ENCODE peak calls at places on chromosomes 5 and 9, in eight cellular contexts. V is choroid plexus epithelial cell, G is mucosa of descending colon, C is breast epithelium, Z is HFFc6, W is IMR-90, L is fibroblast of pulmonary artery, T is D721Med. R is an unnamed sample.
A peak's percentile ranks its signal among the peaks of the same experiment; 100 is the strongest.

GRCh38 chr5:7873216-7873615 is 4.3 kb downstream of the MTRR start:
- DNase-seq in G (no peak), C (no peak), L (no peak), V (no peak), W (no peak), T (no peak), Z (no peak), R (no peak)

GRCh38 chr5:10453564-10453963 is 11.9 kb downstream of the ROPN1L start:
- DNase-seq in C (no peak), L (peak; percentile 45), V (peak; percentile 54), T (no peak), Z (peak; percentile 61), W (peak; percentile 28), G (no peak), R (peak; percentile 22)

GRCh38 chr5:112757468-112758208 is 20.0 kb downstream of the APC start:
- DNase-seq in V (peak; percentile 82), T (no peak), C (no peak), G (peak; percentile 23), W (peak; percentile 68), Z (peak; percentile 58), L (peak; percentile 83), R (peak; percentile 11)

GRCh38 chr9:96852676-96853075 is 1.6 kb downstream of the ZNF782 start:
- DNase-seq in G (no peak), L (no peak), V (no peak), Z (no peak), W (peak; percentile 10), T (no peak), C (no peak), R (no peak)

GRCh38 chr5:151243564-151243963 is 9.4 kb upstream of the GM2A start:
- DNase-seq in L (no peak), G (no peak), Z (no peak), C (no peak), W (no peak), T (no peak), V (no peak), R (no peak)

GRCh38 chr5:82967072-82967471 is 110.1 kb downstream of the TMEM167A start:
- DNase-seq in L (no peak), W (no peak), C (no peak), G (no peak), T (no peak), Z (no peak), V (no peak), R (no peak)

GRCh38 chr9:5671711-5672353 is 42.9 kb downstream of the RIC1 start:
- DNase-seq in W (no peak), V (no peak), Z (no peak), T (no peak), G (peak; percentile 30), C (no peak), L (no peak), R (no peak)

GRCh38 chr5:8993031-8993430 is 552.8 kb downstream of the SEMA5A start:
- DNase-seq in L (peak; percentile 36), V (peak; percentile 57), Z (peak; percentile 18), G (no peak), W (no peak), T (no peak), C (no peak), R (no peak)

GRCh38 chr9:78044189-78044588 is 12.6 kb upstream of the GNAQ start:
- DNase-seq in C (no peak), T (no peak), Z (no peak), L (no peak), W (no peak), G (no peak), V (no peak), R (no peak)

GRCh38 chr9:137974746-137975526 is 97.4 kb downstream of the CACNA1B start:
- DNase-seq in Z (no peak), V (no peak), C (no peak), T (no peak), W (no peak), L (no peak), G (no peak), R (no peak)

GRCh38 chr5:138054863-138055558 is 22.1 kb upstream of the FAM13B start:
- DNase-seq in G (no peak), V (peak; percentile 15), C (peak; percentile 25), Z (no peak), T (no peak), L (peak; percentile 16), W (no peak), R (no peak)

GRCh38 chr9:93456504-93456903 is 3.1 kb upstream of the FAM120AOS start:
- DNase-seq in W (no peak), V (no peak), G (peak; percentile 47), C (no peak), L (no peak), T (no peak), Z (no peak), R (no peak)

GRCh38 chr9:92151691-92152393 is 36.6 kb upstream of the SPTLC1 start:
- DNase-seq in Z (peak; percentile 63), V (peak; percentile 74), T (no peak), W (peak; percentile 84), L (peak; percentile 58), C (peak; percentile 65), G (no peak), R (no peak)

GRCh38 chr5:157166494-157167218 is 592 bp upstream of the GARIN3 start:
- DNase-seq in G (no peak), L (no peak), W (no peak), Z (no peak), V (no peak), C (no peak), T (no peak), R (no peak)

GRCh38 chr5:78927657-78928282 is 57.3 kb downstream of the ARSB start:
- DNase-seq in Z (no peak), W (peak; percentile 84), T (no peak), G (no peak), C (no peak), V (peak; percentile 93), L (peak; percentile 79), R (peak; percentile 44)

GRCh38 chr5:110625376-110625999 is 101.0 kb downstream of the TMEM232 start:
- DNase-seq in T (no peak), C (no peak), G (no peak), W (peak; percentile 52), Z (peak; percentile 13), L (peak; percentile 60), V (peak; percentile 56), R (no peak)

GRCh38 chr5:147532157-147532556 is 22.3 kb upstream of the DPYSL3 start:
- DNase-seq in L (no peak), V (no peak), C (no peak), T (no peak), Z (no peak), G (no peak), W (no peak), R (no peak)

GRCh38 chr9:116162241-116162781 is 8.7 kb downstream of the PAPPA start:
- DNase-seq in T (no peak), W (no peak), C (no peak), V (no peak), G (no peak), L (no peak), Z (no peak), R (no peak)

GRCh38 chr9:116165912-116166311 is 12.3 kb downstream of the PAPPA start:
- DNase-seq in V (peak; percentile 77), C (no peak), W (peak; percentile 65), Z (no peak), T (no peak), L (peak; percentile 72), G (no peak), R (no peak)

GRCh38 chr9:116163293-116164055 is 9.9 kb downstream of the PAPPA start:
- DNase-seq in Z (no peak), C (no peak), L (no peak), T (no peak), G (peak; percentile 13), V (no peak), W (no peak), R (no peak)

GRCh38 chr9:116168231-116168630 is 14.6 kb downstream of the PAPPA start:
- DNase-seq in L (no peak), W (no peak), V (no peak), T (no peak), Z (no peak), G (no peak), C (no peak), R (no peak)

GRCh38 chr9:116166713-116167112 is 13.1 kb downstream of the PAPPA start:
- DNase-seq in W (no peak), C (no peak), L (no peak), Z (no peak), T (no peak), G (no peak), V (no peak), R (no peak)
- TF ChIP-seq CTCF in W (peak; percentile 31), C (no peak), L (peak; percentile 30), Z (peak; percentile 71), T (peak; percentile 21), G (no peak), V (peak; percentile 32), R (no peak)

GRCh38 chr5:177022386-177023246 is at the start of gene ZNF346:
- DNase-seq in W (peak; percentile 92), L (peak; percentile 93), T (peak; percentile 98), Z (peak; percentile 87), V (peak; percentile 94), G (peak; percentile 93), C (peak; percentile 86), R (peak; percentile 94)
- TF ChIP-seq CTCF in W (peak; percentile 38), L (peak; percentile 19), T (peak; percentile 35), Z (peak; percentile 75), V (peak; percentile 37), G (peak; percentile 44), C (peak; percentile 63), R (peak; percentile 48)

GRCh38 chr9:123960366-123960765 is 30.4 kb upstream of the DENND1A start:
- DNase-seq in W (no peak), L (no peak), Z (no peak), V (no peak), T (no peak), C (no peak), G (no peak), R (no peak)
- TF ChIP-seq CTCF in W (no peak), L (no peak), Z (peak; percentile 41), V (peak; percentile 12), T (peak; percentile 3), C (no peak), G (no peak), R (no peak)

GRCh38 chr5:6197427-6197826 is 180.9 kb downstream of the MED10 start:
- DNase-seq in G (no peak), L (no peak), Z (no peak), C (no peak), T (no peak), W (no peak), V (no peak), R (no peak)

GRCh38 chr5:6202113-6202512 is 176.2 kb downstream of the MED10 start:
- DNase-seq in Z (no peak), W (no peak), C (no peak), V (no peak), G (no peak), L (no peak), T (no peak), R (no peak)

GRCh38 chr5:6201626-6202025 is 176.7 kb downstream of the MED10 start:
- DNase-seq in W (no peak), L (no peak), Z (no peak), G (no peak), T (no peak), V (peak; percentile 88), C (no peak), R (no peak)

GRCh38 chr5:6202615-6203365 is 175.6 kb downstream of the MED10 start:
- DNase-seq in Z (no peak), L (no peak), W (no peak), V (peak; percentile 25), C (no peak), G (no peak), T (no peak), R (no peak)
- TF ChIP-seq CTCF in Z (no peak), L (no peak), W (no peak), V (peak; percentile 39), C (no peak), G (no peak), T (no peak), R (no peak)

GRCh38 chr5:149151717-149152116 is 10.4 kb downstream of the ABLIM3 start:
- DNase-seq in C (no peak), L (peak; percentile 54), T (no peak), Z (peak; percentile 44), V (no peak), G (no peak), W (peak; percentile 42), R (no peak)
- TF ChIP-seq CTCF in C (no peak), L (peak; percentile 45), T (no peak), Z (peak; percentile 78), V (peak; percentile 47), G (no peak), W (peak; percentile 35), R (peak; percentile 65)

R was measured in Calu3.